ENCODE peak calls at places on chromosome 22, in four cellular contexts. One of them, this sample, is unnamed.

GRCh38 chr22:46653596-46653995 is 33.4 kb downstream of the GRAMD4 start:
- DNase-seq in HepG2: no peak
- DNase-seq in K562: no peak
- DNase-seq in HCT116: no peak
- DNase-seq in this sample: no peak

GRCh38 chr22:27105142-27106025 is 448.0 kb downstream of the MIAT start:
- DNase-seq in HepG2: no peak
- DNase-seq in K562: no peak
- DNase-seq in HCT116: no peak
- DNase-seq in this sample: no peak

GRCh38 chr22:18103527-18104269 is 6.9 kb upstream of the TUBA8 start:
- DNase-seq in HepG2: no peak
- DNase-seq in K562: no peak
- DNase-seq in HCT116: no peak
- DNase-seq in this sample: no peak

GRCh38 chr22:25661067-25661466 is 80.9 kb upstream of the MYO18B start:
- DNase-seq in HepG2: no peak
- DNase-seq in K562: no peak
- DNase-seq in HCT116: no peak
- DNase-seq in this sample: no peak

GRCh38 chr22:25353516-25354445 is 134.3 kb downstream of the CRYBB2 start:
- DNase-seq in HepG2: no peak
- DNase-seq in K562: no peak
- DNase-seq in HCT116: no peak
- DNase-seq in this sample: no peak

GRCh38 chr22:32996702-32997101 is 61.5 kb downstream of the SYN3 start:
- DNase-seq in HepG2: no peak
- DNase-seq in K562: no peak
- DNase-seq in HCT116: no peak
- DNase-seq in this sample: no peak

GRCh38 chr22:46140989-46141928 is 9.1 kb upstream of the PPARA start:
- DNase-seq in HepG2: no peak
- DNase-seq in K562: no peak
- DNase-seq in HCT116: no peak
- DNase-seq in this sample: no peak

GRCh38 chr22:37925767-37926166 is 19.7 kb downstream of the MICALL1 start:
- DNase-seq in HepG2: no peak
- DNase-seq in K562: no peak
- DNase-seq in HCT116: no peak
- DNase-seq in this sample: no peak

GRCh38 chr22:48658246-48658645 is 1169.4 kb downstream of the BRD1 start:
- DNase-seq in HepG2: no peak
- DNase-seq in K562: no peak
- DNase-seq in HCT116: no peak
- DNase-seq in this sample: no peak

GRCh38 chr22:32720924-32721323 is 80.6 kb upstream of the TIMP3 start:
- DNase-seq in HepG2: peak
- DNase-seq in K562: no peak
- DNase-seq in HCT116: no peak
- DNase-seq in this sample: no peak

GRCh38 chr22:48494256-48494967 is 1333.3 kb downstream of the BRD1 start:
- DNase-seq in HepG2: no peak
- DNase-seq in K562: no peak
- DNase-seq in HCT116: no peak
- DNase-seq in this sample: no peak

GRCh38 chr22:37228106-37229011 is 15.7 kb downstream of the RAC2 start:
- DNase-seq in HepG2: no peak
- DNase-seq in K562: no peak
- DNase-seq in HCT116: peak
- DNase-seq in this sample: no peak

GRCh38 chr22:46561435-46561905 is 24.1 kb upstream of the CELSR1 start:
- DNase-seq in HepG2: peak
- DNase-seq in K562: peak
- DNase-seq in HCT116: peak
- DNase-seq in this sample: no peak

GRCh38 chr22:46068908-46069481 is 81.3 kb upstream of the PPARA start:
- DNase-seq in HepG2: no peak
- DNase-seq in K562: no peak
- DNase-seq in HCT116: no peak
- DNase-seq in this sample: no peak

GRCh38 chr22:46537221-46537945 is at the start of gene CELSR1:
- DNase-seq in HepG2: no peak
- DNase-seq in K562: no peak
- DNase-seq in HCT116: no peak
- DNase-seq in this sample: no peak

GRCh38 chr22:28904211-28904808 is 20.9 kb downstream of the ZNRF3 start:
- DNase-seq in HepG2: no peak
- DNase-seq in K562: no peak
- DNase-seq in HCT116: no peak
- DNase-seq in this sample: no peak

GRCh38 chr22:27986937-27987336 is 67.9 kb upstream of the PITPNB start:
- DNase-seq in HepG2: no peak
- DNase-seq in K562: no peak
- DNase-seq in HCT116: no peak
- DNase-seq in this sample: no peak

GRCh38 chr22:40668611-40669390 is 10.5 kb upstream of the MCHR1 start:
- DNase-seq in HepG2: peak
- DNase-seq in K562: peak
- DNase-seq in HCT116: peak
- DNase-seq in this sample: no peak

GRCh38 chr22:47073101-47073500 is 310.7 kb downstream of the TBC1D22A start:
- DNase-seq in HepG2: no peak
- DNase-seq in K562: no peak
- DNase-seq in HCT116: no peak
- DNase-seq in this sample: no peak

GRCh38 chr22:29300467-29300806 is 6.0 kb upstream of the GAS2L1 start:
- DNase-seq in HepG2: no peak
- DNase-seq in K562: no peak
- DNase-seq in HCT116: no peak
- DNase-seq in this sample: no peak

GRCh38 chr22:32810241-32811133 is 9.0 kb downstream of the TIMP3 start:
- DNase-seq in HepG2: no peak
- DNase-seq in K562: no peak
- DNase-seq in HCT116: no peak
- DNase-seq in this sample: no peak

GRCh38 chr22:37953062-37953436 is 352 bp downstream of the C22orf23 start:
- DNase-seq in HepG2: no peak
- DNase-seq in K562: peak
- DNase-seq in HCT116: no peak
- DNase-seq in this sample: no peak

GRCh38 chr22:32413715-32414114 is 1.7 kb upstream of the RTCB start:
- DNase-seq in HepG2: peak
- DNase-seq in K562: peak
- DNase-seq in HCT116: peak
- DNase-seq in this sample: no peak

GRCh38 chr22:46557736-46558480 is 20.5 kb upstream of the CELSR1 start:
- DNase-seq in HepG2: no peak
- DNase-seq in K562: no peak
- DNase-seq in HCT116: no peak
- DNase-seq in this sample: no peak

GRCh38 chr22:30806391-30806861 is 111.8 kb downstream of the OSBP2 start:
- DNase-seq in HepG2: peak
- DNase-seq in K562: peak
- DNase-seq in HCT116: peak
- DNase-seq in this sample: no peak
- TF ChIP-seq TCF7L2 in HepG2: no peak
- TF ChIP-seq TCF7L2 in K562: no peak
- TF ChIP-seq TCF7L2 in HCT116: no peak
- TF ChIP-seq TCF7L2 in this sample: no peak

GRCh38 chr22:50488886-50489285 is 2.2 kb downstream of the MIOX start:
- DNase-seq in HepG2: no peak
- DNase-seq in K562: no peak
- DNase-seq in HCT116: no peak
- DNase-seq in this sample: no peak

GRCh38 chr22:50488006-50488677 is 1.5 kb downstream of the MIOX start:
- DNase-seq in HepG2: no peak
- DNase-seq in K562: no peak
- DNase-seq in HCT116: no peak
- DNase-seq in this sample: no peak

GRCh38 chr22:50485221-50486131 is 1.2 kb upstream of the MIOX start:
- DNase-seq in HepG2: peak
- DNase-seq in K562: peak
- DNase-seq in HCT116: no peak
- DNase-seq in this sample: no peak

GRCh38 chr22:50487290-50488005 is 789 bp downstream of the MIOX start:
- DNase-seq in HepG2: no peak
- DNase-seq in K562: no peak
- DNase-seq in HCT116: no peak
- DNase-seq in this sample: no peak

GRCh38 chr22:50486561-50487289 is at the start of gene MIOX:
- DNase-seq in HepG2: no peak
- DNase-seq in K562: peak
- DNase-seq in HCT116: no peak
- DNase-seq in this sample: no peak
- TF ChIP-seq TCF7L2 in HepG2: no peak
- TF ChIP-seq TCF7L2 in K562: no peak
- TF ChIP-seq TCF7L2 in HCT116: no peak
- TF ChIP-seq TCF7L2 in this sample: no peak

GRCh38 chr22:36180038-36180880 is 19.7 kb upstream of the APOL3 start:
- DNase-seq in HepG2: peak
- DNase-seq in K562: peak
- DNase-seq in HCT116: peak
- DNase-seq in this sample: peak
- TF ChIP-seq TCF7L2 in HepG2: no peak
- TF ChIP-seq TCF7L2 in K562: no peak
- TF ChIP-seq TCF7L2 in HCT116: no peak
- TF ChIP-seq TCF7L2 in this sample: no peak

GRCh38 chr22:39528080-39528661 is 4.4 kb downstream of the RPS19BP1 start:
- DNase-seq in HepG2: no peak
- DNase-seq in K562: no peak
- DNase-seq in HCT116: no peak
- DNase-seq in this sample: no peak
- TF ChIP-seq TCF7L2 in HepG2: no peak
- TF ChIP-seq TCF7L2 in K562: no peak
- TF ChIP-seq TCF7L2 in HCT116: no peak
- TF ChIP-seq TCF7L2 in this sample: no peak

DNA sequence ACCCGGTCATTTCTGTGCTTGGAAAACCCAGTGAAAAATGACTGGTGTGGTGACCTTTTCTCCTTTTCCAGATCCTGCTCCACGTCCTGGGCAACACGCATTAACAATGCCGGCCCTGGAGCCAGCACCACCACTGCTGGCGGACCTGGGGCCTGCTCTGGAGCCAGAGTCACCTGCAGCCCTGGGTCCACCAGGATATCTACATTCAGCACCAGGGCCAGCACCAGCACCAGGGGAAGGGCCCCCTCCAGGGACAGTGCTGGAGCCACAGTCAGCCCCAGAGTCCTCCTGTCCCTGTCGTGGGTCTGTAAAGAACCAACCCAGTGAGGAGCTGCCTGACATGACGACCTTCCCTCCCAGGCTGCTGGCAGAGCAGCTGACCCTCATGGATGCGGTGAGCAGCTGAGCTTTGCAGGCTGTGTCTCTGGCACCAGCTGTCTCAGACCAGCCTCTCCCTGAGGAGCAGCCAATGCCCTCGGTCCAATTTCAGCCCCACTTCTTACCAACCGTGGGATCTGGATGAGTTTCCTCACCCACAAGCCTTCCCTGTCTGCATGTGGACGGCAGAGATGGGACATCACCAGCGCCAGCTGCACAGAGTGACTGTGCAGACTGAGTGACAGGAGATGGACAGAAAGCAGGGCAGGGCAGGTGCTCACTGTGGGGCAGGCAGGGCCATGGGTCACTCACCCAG is 1.9 kb downstream of the RGL4 start:
- DNase-seq in HepG2: no peak
- DNase-seq in K562: no peak
- DNase-seq in HCT116: no peak
- DNase-seq in this sample: no peak
- TF ChIP-seq TCF7L2 in HepG2: no peak
- TF ChIP-seq TCF7L2 in K562: no peak
- TF ChIP-seq TCF7L2 in HCT116: no peak
- TF ChIP-seq TCF7L2 in this sample: no peak

GRCh38 chr22:44312766-44313165 is at the start of gene SHISAL1:
- DNase-seq in HepG2: no peak
- DNase-seq in K562: no peak
- DNase-seq in HCT116: no peak
- DNase-seq in this sample: no peak
- TF ChIP-seq TCF7L2 in HepG2: no peak
- TF ChIP-seq TCF7L2 in K562: no peak
- TF ChIP-seq TCF7L2 in HCT116: no peak
- TF ChIP-seq TCF7L2 in this sample: no peak

DNA sequence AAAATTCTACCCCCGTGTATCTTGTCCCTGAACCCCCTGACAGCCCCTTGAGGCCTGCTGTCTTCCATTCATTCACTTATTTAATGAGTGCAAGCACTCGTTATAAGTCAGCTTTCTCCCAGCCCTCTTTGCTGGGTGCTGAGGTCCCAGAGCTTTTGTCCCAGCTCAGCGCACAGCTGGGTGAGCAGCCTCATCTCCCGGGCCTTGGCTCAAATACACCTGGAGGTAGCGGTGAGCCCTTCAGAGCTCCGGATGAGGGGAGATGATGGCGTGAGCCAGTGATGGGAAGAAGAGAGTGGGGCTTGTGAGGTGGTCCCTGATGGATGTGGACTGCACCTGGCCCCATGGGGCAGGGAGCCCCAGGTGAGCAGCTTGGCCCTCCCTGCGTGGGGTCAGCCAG is 18.1 kb upstream of the ARHGAP8 start:
- DNase-seq in HepG2: no peak
- DNase-seq in K562: no peak
- DNase-seq in HCT116: no peak
- DNase-seq in this sample: no peak
- TF ChIP-seq TCF7L2 in HepG2: no peak
- TF ChIP-seq TCF7L2 in K562: no peak
- TF ChIP-seq TCF7L2 in HCT116: no peak
- TF ChIP-seq TCF7L2 in this sample: no peak

GRCh38 chr22:21451545-21452520 is 15.4 kb upstream of the TMEM191C start:
- DNase-seq in HepG2: no peak
- DNase-seq in K562: no peak
- DNase-seq in HCT116: no peak
- DNase-seq in this sample: no peak
- TF ChIP-seq TCF7L2 in HepG2: no peak
- TF ChIP-seq TCF7L2 in K562: no peak
- TF ChIP-seq TCF7L2 in HCT116: no peak
- TF ChIP-seq TCF7L2 in this sample: no peak

DNA sequence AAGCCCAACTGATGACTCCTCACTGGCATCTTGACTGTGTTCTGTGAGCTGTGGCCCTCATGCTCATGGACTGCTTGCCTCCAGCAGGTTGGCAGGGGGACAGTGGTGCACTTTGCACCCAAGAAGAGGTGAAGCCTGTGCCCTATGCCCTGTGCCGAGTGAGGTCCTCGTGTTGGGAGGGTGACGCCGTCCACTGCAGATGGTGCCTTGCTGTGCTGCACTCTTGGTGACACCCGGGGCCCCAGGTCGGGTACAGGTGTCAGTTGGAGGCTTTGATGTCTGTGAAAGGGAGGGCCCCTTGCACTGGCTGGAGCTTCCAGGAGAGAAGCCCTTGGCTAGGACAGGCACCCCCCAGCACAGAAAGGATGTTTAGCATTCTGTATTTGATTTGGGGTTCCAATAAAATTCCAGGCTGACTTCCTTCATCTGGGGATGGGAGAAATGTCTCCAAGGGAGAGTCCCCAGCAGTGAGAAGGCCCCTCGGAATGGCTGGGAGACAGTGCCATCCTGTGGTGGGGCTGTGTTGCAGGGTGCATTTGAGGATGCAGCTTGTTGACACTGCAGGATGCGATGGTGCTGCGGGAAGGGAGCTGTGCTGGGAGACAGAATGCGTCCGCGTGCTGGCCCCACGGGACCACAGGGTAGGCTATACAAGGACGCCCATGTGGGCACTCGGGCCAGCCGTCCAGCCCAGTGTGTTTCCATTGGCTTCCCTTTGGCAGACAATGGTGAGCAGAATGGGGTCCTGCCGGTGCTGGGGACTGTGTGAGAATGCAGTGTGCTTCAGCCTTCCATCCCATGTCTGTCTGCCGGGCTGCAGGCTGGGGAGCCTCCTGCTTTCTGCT is 2.5 kb upstream of the ZDHHC8 start:
- DNase-seq in HepG2: peak
- DNase-seq in K562: peak
- DNase-seq in HCT116: no peak
- DNase-seq in this sample: no peak
- TF ChIP-seq TCF7L2 in HepG2: no peak
- TF ChIP-seq TCF7L2 in K562: peak
- TF ChIP-seq TCF7L2 in HCT116: no peak
- TF ChIP-seq TCF7L2 in this sample: no peak

This sample was measured in Panc1.